ENCODE peak calls at places on chromosomes 1 and 21, in eight cellular contexts. Y is ovary, G is HCT116, J is spleen, Z is fibroblast of lung, H is heart left ventricle, F is uterus, M is HAP-1. X is an unnamed sample.

GRCh38 chr1:217402301-217402700 is 228.6 kb downstream of the GPATCH2 start:
- DNase-seq in Y (no peak), F (no peak), J (no peak), H (no peak), G (no peak), Z (peak; percentile 14), M (no peak), X (no peak)

GRCh38 chr21:42016364-42016985 is 6.3 kb upstream of the ZBTB21 start:
- DNase-seq in Y (no peak), M (no peak), G (no peak), Z (no peak), H (no peak), F (no peak), J (no peak), X (no peak)

GRCh38 chr1:47465605-47466004 is 27.8 kb downstream of the FOXD2 start:
- DNase-seq in Y (no peak), F (no peak), J (no peak), G (no peak), H (no peak), M (no peak), Z (no peak), X (no peak)

GRCh38 chr1:228085287-228085926 is 2.9 kb downstream of the ARF1 start:
- DNase-seq in J (peak; percentile 66), Y (no peak), M (no peak), G (no peak), Z (peak; percentile 76), H (peak; percentile 33), F (no peak), X (peak; percentile 19)

GRCh38 chr1:196723325-196724185 is 51.1 kb upstream of the CFHR3 start:
- DNase-seq in M (peak; percentile 78), F (no peak), J (no peak), G (peak; percentile 64), Y (no peak), H (no peak), Z (no peak), X (no peak)

GRCh38 chr1:245770191-245770590 is 615.4 kb downstream of the KIF26B start:
- DNase-seq in Z (peak; percentile 78), F (no peak), H (no peak), G (no peak), M (no peak), Y (no peak), J (no peak), X (no peak)

GRCh38 chr1:184283999-184284398 is 102.8 kb upstream of the C1orf21 start:
- DNase-seq in J (no peak), M (no peak), G (no peak), Z (peak; percentile 77), H (peak; percentile 47), Y (peak; percentile 61), F (peak; percentile 22), X (no peak)

GRCh38 chr1:160639652-160640051 is 7.2 kb downstream of the SLAMF1 start:
- DNase-seq in Z (no peak), F (no peak), H (no peak), G (no peak), M (no peak), J (no peak), Y (no peak), X (no peak)

GRCh38 chr1:168386492-168386891 is 105.8 kb downstream of the TBX19 start:
- DNase-seq in F (no peak), H (no peak), M (no peak), J (no peak), Y (no peak), G (no peak), Z (no peak), X (no peak)

GRCh38 chr1:201394596-201394995 is 4.5 kb downstream of the LAD1 start:
- DNase-seq in Z (no peak), G (no peak), M (no peak), H (no peak), J (no peak), F (no peak), Y (no peak), X (no peak)

GRCh38 chr1:151832318-151832984 is 849 bp upstream of the RORC start:
- DNase-seq in M (no peak), G (no peak), J (no peak), H (peak; percentile 88), Z (no peak), F (peak; percentile 33), Y (peak; percentile 42), X (peak; percentile 90)

GRCh38 chr1:51222136-51222787 is 13.8 kb upstream of the RNF11 start:
- DNase-seq in Z (no peak), H (no peak), F (no peak), Y (no peak), G (no peak), M (no peak), J (no peak), X (no peak)

GRCh38 chr1:90579212-90579802 is 137.8 kb downstream of the BARHL2 start:
- DNase-seq in H (no peak), M (no peak), Z (peak; percentile 30), G (peak; percentile 43), J (no peak), F (no peak), Y (no peak), X (no peak)

GRCh38 chr1:74689800-74690696 is 16.5 kb upstream of the ERICH3 start:
- DNase-seq in H (no peak), Y (peak; percentile 31), J (no peak), G (peak; percentile 32), F (peak; percentile 45), Z (peak; percentile 26), M (peak; percentile 69), X (no peak)

GRCh38 chr1:198856601-198857000 is 217.8 kb downstream of the PTPRC start:
- DNase-seq in J (no peak), M (no peak), H (no peak), G (no peak), Y (no peak), Z (no peak), F (no peak), X (no peak)

GRCh38 chr1:37239225-37239740 is 205.0 kb upstream of the GRIK3 start:
- DNase-seq in M (no peak), F (no peak), Y (no peak), H (no peak), J (no peak), Z (no peak), G (no peak), X (no peak)

GRCh38 chr21:46423546-46424061 is 35.1 kb upstream of the DIP2A start:
- DNase-seq in J (no peak), M (no peak), Y (no peak), H (no peak), F (no peak), Z (no peak), G (no peak), X (no peak)

GRCh38 chr1:22330092-22330762 is 121.4 kb upstream of the ZBTB40 start:
- DNase-seq in H (no peak), M (no peak), Y (no peak), J (no peak), Z (no peak), G (no peak), F (no peak), X (no peak)

GRCh38 chr1:3403388-3404179 is 50.9 kb upstream of the ARHGEF16 start:
- DNase-seq in M (peak; percentile 48), F (no peak), Z (no peak), G (no peak), H (no peak), J (no peak), Y (no peak), X (no peak)

GRCh38 chr1:21294266-21295058 is 4.2 kb upstream of the ECE1 start:
- DNase-seq in J (peak; percentile 95), Z (peak; percentile 31), G (peak; percentile 47), Y (no peak), M (no peak), H (no peak), F (no peak), X (no peak)
- H3K4me1 ChIP-seq in J (peaks cover 80% of the 10 kb centered on the region), Z (peaks cover 21% of the 10 kb centered on the region), G (peaks cover 45% of the 10 kb centered on the region), Y (peaks cover 22% of the 10 kb centered on the region), M (peaks cover 8% of the 10 kb centered on the region), H (peaks cover 75% of the 10 kb centered on the region), F (no peaks in the 10 kb centered on the region), X (peaks cover 4% of the 10 kb centered on the region)

GRCh38 chr1:226732856-226733291 is 6.2 kb downstream of the ITPKB start:
- DNase-seq in F (no peak), H (no peak), Z (no peak), M (no peak), Y (no peak), J (no peak), G (no peak), X (no peak)
- H3K4me1 ChIP-seq in F (peaks cover 5% of the 10 kb centered on the region), H (peaks cover 47% of the 10 kb centered on the region), Z (no peaks in the 10 kb centered on the region), M (peaks cover 17% of the 10 kb centered on the region), Y (peaks cover 13% of the 10 kb centered on the region), J (peaks cover 93% of the 10 kb centered on the region), G (no peaks in the 10 kb centered on the region), X (peaks cover 32% of the 10 kb centered on the region)

DNA sequence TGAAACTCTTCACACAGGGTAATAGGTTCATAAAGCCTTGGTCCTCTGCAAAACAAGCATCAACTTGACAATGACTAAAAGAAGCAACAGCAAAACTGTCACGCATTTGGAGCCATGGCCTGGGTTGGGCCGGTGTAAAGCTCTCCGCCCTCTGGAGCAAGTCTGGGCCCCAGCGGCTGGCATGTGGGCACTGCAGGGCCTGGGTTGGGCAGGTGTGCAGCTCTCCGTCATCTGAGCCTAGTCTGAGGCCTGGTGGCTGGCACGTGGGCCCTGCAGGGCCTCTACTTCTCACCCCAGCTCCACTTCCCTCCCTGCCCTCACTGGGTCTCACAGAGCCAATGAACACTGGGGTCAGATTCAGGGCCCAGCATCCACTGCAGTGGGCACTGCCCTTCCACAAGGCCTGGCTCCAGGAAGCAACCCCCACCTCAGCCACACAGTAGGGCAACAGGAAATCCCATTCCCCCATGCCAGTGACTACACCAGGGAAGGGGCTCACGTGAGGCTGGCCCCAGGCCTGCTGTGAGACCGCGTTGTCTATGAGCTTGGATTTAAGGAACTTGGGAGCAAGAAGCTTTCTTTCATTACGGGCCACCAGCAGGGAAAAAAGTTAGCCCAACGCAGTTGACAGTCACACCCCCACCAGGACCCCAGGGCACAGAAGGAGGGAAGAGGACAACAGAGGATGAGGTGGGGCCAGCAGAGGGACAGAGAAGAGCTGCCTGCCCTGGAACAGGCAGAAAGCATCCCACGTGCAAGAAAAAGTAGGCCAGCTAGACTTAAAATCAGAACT is 52.8 kb downstream of the NPHP4 start:
- DNase-seq in G (no peak), J (no peak), F (no peak), Z (no peak), M (no peak), Y (no peak), H (no peak), X (no peak)
- H3K4me1 ChIP-seq in G (no peaks in the 10 kb centered on the region), J (no peaks in the 10 kb centered on the region), F (no peaks in the 10 kb centered on the region), Z (no peaks in the 10 kb centered on the region), M (no peaks in the 10 kb centered on the region), Y (peaks cover 6% of the 10 kb centered on the region), H (no peaks in the 10 kb centered on the region), X (no peaks in the 10 kb centered on the region)

GRCh38 chr1:205689479-205689878 is 9.2 kb upstream of the SLC45A3 start:
- DNase-seq in G (no peak), Z (no peak), F (no peak), Y (no peak), H (no peak), J (peak; percentile 29), M (no peak), X (no peak)

GRCh38 chr1:205690122-205690756 is 9.9 kb upstream of the SLC45A3 start:
- DNase-seq in F (no peak), Y (no peak), Z (no peak), J (peak; percentile 22), H (no peak), G (no peak), M (no peak), X (no peak)

GRCh38 chr1:205693421-205693991 is 13.2 kb upstream of the SLC45A3 start:
- DNase-seq in H (no peak), Z (no peak), G (no peak), F (no peak), M (peak; percentile 70), Y (no peak), J (peak; percentile 68), X (no peak)

GRCh38 chr1:205688681-205689080 is 8.4 kb upstream of the SLC45A3 start:
- DNase-seq in J (peak; percentile 1), M (no peak), Z (no peak), Y (no peak), H (no peak), G (no peak), F (no peak), X (no peak)

GRCh38 chr1:205692406-205692805 is 12.1 kb upstream of the SLC45A3 start:
- DNase-seq in G (no peak), Z (no peak), Y (no peak), M (no peak), F (no peak), H (no peak), J (peak; percentile 21), X (no peak)
- H3K4me1 ChIP-seq in G (no peaks in the 10 kb centered on the region), Z (no peaks in the 10 kb centered on the region), Y (no peaks in the 10 kb centered on the region), M (peaks cover 8% of the 10 kb centered on the region), F (no peaks in the 10 kb centered on the region), H (no peaks in the 10 kb centered on the region), J (peaks cover 12% of the 10 kb centered on the region), X (no peaks in the 10 kb centered on the region)